ENCODE peak calls at places on chromosomes 5 and 9, in four cellular contexts. M is T-helper 22 cell, W is left lung, P is hepatocyte. F is an unnamed sample.

GRCh38 chr5:42842860-42843641 is 31.4 kb upstream of the SELENOP start:
- DNase-seq in M (no peak), W (no peak), P (no peak), F (no peak)

GRCh38 chr9:127119319-127119709 is 3.1 kb downstream of the ANGPTL2 start:
- DNase-seq in M (no peak), W (no peak), P (no peak), F (peak)

GRCh38 chr9:114694146-114694545 is 12.2 kb upstream of the TEX48 start:
- DNase-seq in M (no peak), W (no peak), P (no peak), F (no peak)

GRCh38 chr9:91301161-91301560 is 60.6 kb downstream of the AUH start:
- DNase-seq in M (no peak), W (no peak), P (no peak), F (no peak)

GRCh38 chr9:70362952-70363351 is 51.5 kb downstream of the KLF9 start:
- DNase-seq in M (no peak), W (no peak), P (no peak), F (no peak)

GRCh38 chr9:128162215-128163026 is 2.4 kb downstream of the BBLN start:
- DNase-seq in M (no peak), W (no peak), P (no peak), F (no peak)

GRCh38 chr5:153445875-153446567 is 44.4 kb upstream of the GRIA1 start:
- DNase-seq in M (no peak), W (no peak), P (peak), F (peak)

GRCh38 chr5:12703254-12703653 is 799.0 kb upstream of the CTNND2 start:
- DNase-seq in M (no peak), W (no peak), P (no peak), F (no peak)

GRCh38 chr5:78509884-78510769 is 138.4 kb downstream of the LHFPL2 start:
- DNase-seq in M (no peak), W (peak), P (peak), F (peak)

GRCh38 chr9:135799261-135799660 is 97.3 kb downstream of the KCNT1 start:
- DNase-seq in M (no peak), W (peak), P (no peak), F (no peak)

GRCh38 chr5:147303976-147304375 is 69.2 kb downstream of the STK32A start:
- DNase-seq in M (no peak), W (no peak), P (no peak), F (no peak)

GRCh38 chr5:1484416-1485319 is 39.1 kb downstream of the LPCAT1 start:
- DNase-seq in M (no peak), W (peak), P (no peak), F (no peak)

GRCh38 chr5:178328826-178329225 is 96.2 kb upstream of the PHYKPL start:
- DNase-seq in M (no peak), W (peak), P (no peak), F (no peak)

GRCh38 chr9:35903049-35903448 is 3.0 kb upstream of the HRCT1 start:
- DNase-seq in M (no peak), W (no peak), P (peak), F (no peak)

GRCh38 chr9:121281614-121282291 is 13.8 kb downstream of the GSN start:
- DNase-seq in M (no peak), W (peak), P (peak), F (peak)

GRCh38 chr9:91395553-91396470 is 27.8 kb downstream of the NFIL3 start:
- DNase-seq in M (no peak), W (no peak), P (no peak), F (no peak)

GRCh38 chr9:78441822-78442431 is 145.0 kb downstream of the PSAT1 start:
- DNase-seq in M (no peak), W (peak), P (no peak), F (no peak)

GRCh38 chr9:126487856-126488255 is 125.9 kb upstream of the LMX1B start:
- DNase-seq in M (no peak), W (peak), P (no peak), F (no peak)

GRCh38 chr9:132341177-132341840 is 13.5 kb downstream of the SETX start:
- DNase-seq in M (no peak), W (no peak), P (no peak), F (no peak)

GRCh38 chr5:124744170-124744911 is 2.1 kb downstream of the ZNF608 start:
- DNase-seq in M (no peak), W (peak), P (peak), F (no peak)

GRCh38 chr9:73116030-73116429 is 35.6 kb upstream of the ANXA1 start:
- DNase-seq in M (no peak), W (no peak), P (peak), F (no peak)

GRCh38 chr9:118533101-118533500 is 828.9 kb downstream of the TLR4 start:
- DNase-seq in M (no peak), W (no peak), P (no peak), F (no peak)

GRCh38 chr9:92151691-92152393 is 36.6 kb upstream of the SPTLC1 start:
- DNase-seq in M (no peak), W (no peak), P (peak), F (peak)

GRCh38 chr9:112925058-112925641 is 34.5 kb upstream of the SLC46A2 start:
- DNase-seq in M (no peak), W (no peak), P (peak), F (no peak)

GRCh38 chr5:169667896-169668674 is 31.0 kb downstream of the DOCK2 start:
- DNase-seq in M (no peak), W (no peak), P (no peak), F (no peak)

GRCh38 chr5:153584561-153585359 is 94.3 kb downstream of the GRIA1 start:
- DNase-seq in M (no peak), W (no peak), P (no peak), F (no peak)

GRCh38 chr5:139861021-139861888 is 65.6 kb downstream of the PSD2 start:
- DNase-seq in M (no peak), W (peak), P (no peak), F (no peak)

GRCh38 chr5:140632366-140633080 is 452 bp downstream of the CD14 start:
- DNase-seq in M (peak), W (peak), P (no peak), F (no peak)

GRCh38 chr5:181221105-181221791 is 1.8 kb upstream of the TRIM41 start:
- DNase-seq in M (peak), W (no peak), P (no peak), F (no peak)

GRCh38 chr9:84238652-84239051 is 101.9 kb downstream of the SLC28A3 start:
- DNase-seq in M (no peak), W (no peak), P (no peak), F (no peak)

GRCh38 chr5:150137997-150138396 is 17.6 kb downstream of the PDGFRB start:
- DNase-seq in M (no peak), W (no peak), P (no peak), F (no peak)

GRCh38 chr5:51433052-51433710 is 49.9 kb downstream of the ISL1 start:
- DNase-seq in M (no peak), W (no peak), P (no peak), F (no peak)

GRCh38 chr9:91053824-91054223 is 252.2 kb downstream of the SYK start:
- DNase-seq in M (no peak), W (no peak), P (no peak), F (no peak)

GRCh38 chr9:129406278-129407225 is 214.3 kb downstream of the C9orf50 start:
- DNase-seq in M (no peak), W (peak), P (no peak), F (no peak)

GRCh38 chr5:37519304-37519703 is 140.2 kb downstream of the WDR70 start:
- DNase-seq in M (no peak), W (no peak), P (no peak), F (no peak)